ENCODE peak calls at places on chromosomes 6 and 20, in seven cellular contexts. One of them, this sample, is unnamed.

GRCh38 chr20:25142435-25142834 is 53.1 kb upstream of the ENTPD6 start:
- DNase-seq in nephron progenitor cell: no peak
- DNase-seq in HL-60: no peak
- DNase-seq in heart right ventricle: no peak
- DNase-seq in HEK293T: no peak
- DNase-seq in GM04504: no peak
- DNase-seq in heart left ventricle: no peak
- DNase-seq in this sample: no peak

GRCh38 chr20:37749620-37750403 is 56.0 kb downstream of the CTNNBL1 start:
- DNase-seq in nephron progenitor cell: no peak
- DNase-seq in HL-60: no peak
- DNase-seq in heart right ventricle: no peak
- DNase-seq in HEK293T: no peak
- DNase-seq in GM04504: no peak
- DNase-seq in heart left ventricle: no peak
- DNase-seq in this sample: no peak

GRCh38 chr20:57708694-57709673 is 831 bp downstream of the PMEPA1 start:
- DNase-seq in nephron progenitor cell: peak; percentile 54
- DNase-seq in HL-60: no peak
- DNase-seq in heart right ventricle: peak; percentile 43
- DNase-seq in HEK293T: peak; percentile 39
- DNase-seq in GM04504: no peak
- DNase-seq in heart left ventricle: peak; percentile 68
- DNase-seq in this sample: peak; percentile 28

GRCh38 chr6:106556368-106556960 is 72.8 kb downstream of the RTN4IP1 start:
- DNase-seq in nephron progenitor cell: no peak
- DNase-seq in HL-60: no peak
- DNase-seq in heart right ventricle: no peak
- DNase-seq in HEK293T: no peak
- DNase-seq in GM04504: no peak
- DNase-seq in heart left ventricle: no peak
- DNase-seq in this sample: peak; percentile 52

GRCh38 chr20:47360207-47360488 is 3.6 kb upstream of the ZMYND8 start:
- DNase-seq in nephron progenitor cell: no peak
- DNase-seq in HL-60: peak; percentile 62
- DNase-seq in heart right ventricle: no peak
- DNase-seq in HEK293T: no peak
- DNase-seq in GM04504: no peak
- DNase-seq in heart left ventricle: no peak
- DNase-seq in this sample: no peak

GRCh38 chr6:135851442-135852271 is at the start of gene PDE7B:
- DNase-seq in nephron progenitor cell: peak; percentile 56
- DNase-seq in HL-60: peak; percentile 83
- DNase-seq in heart right ventricle: peak; percentile 81
- DNase-seq in HEK293T: peak; percentile 87
- DNase-seq in GM04504: peak; percentile 94
- DNase-seq in heart left ventricle: peak; percentile 89
- DNase-seq in this sample: no peak

GRCh38 chr6:108027594-108027993 is 46.9 kb downstream of the OSTM1 start:
- DNase-seq in nephron progenitor cell: no peak
- DNase-seq in HL-60: no peak
- DNase-seq in heart right ventricle: no peak
- DNase-seq in HEK293T: no peak
- DNase-seq in GM04504: no peak
- DNase-seq in heart left ventricle: no peak
- DNase-seq in this sample: no peak

GRCh38 chr6:13404115-13404891 is 76.0 kb upstream of the TBC1D7 start:
- DNase-seq in nephron progenitor cell: no peak
- DNase-seq in HL-60: peak; percentile 91
- DNase-seq in heart right ventricle: no peak
- DNase-seq in HEK293T: no peak
- DNase-seq in GM04504: no peak
- DNase-seq in heart left ventricle: peak; percentile 53
- DNase-seq in this sample: no peak

GRCh38 chr6:7973603-7974002 is 63.0 kb upstream of the TXNDC5 start:
- DNase-seq in nephron progenitor cell: no peak
- DNase-seq in HL-60: no peak
- DNase-seq in heart right ventricle: no peak
- DNase-seq in HEK293T: no peak
- DNase-seq in GM04504: no peak
- DNase-seq in heart left ventricle: no peak
- DNase-seq in this sample: no peak

GRCh38 chr6:37454420-37455125 is 21.6 kb downstream of the CMTR1 start:
- DNase-seq in nephron progenitor cell: no peak
- DNase-seq in HL-60: no peak
- DNase-seq in heart right ventricle: no peak
- DNase-seq in HEK293T: no peak
- DNase-seq in GM04504: peak; percentile 25
- DNase-seq in heart left ventricle: no peak
- DNase-seq in this sample: no peak

This sample was measured in HAP-1.